ENCODE peak calls at places on chromosome 12, in seven cellular contexts. U is mucosa of gallbladder, Q is cardiac fibroblast, B is NCI-H1694 treated with DMSO at 0.1 percent for 48 hours, X is foreskin keratinocyte, F is AG08395, E is T-helper 17 cell. N is an unnamed sample.

GRCh38 chr12:31832740-31833540 is 104.1 kb upstream of the AMN1 start:
- DNase-seq in Q (no peak), E (peak; percentile 14), F (no peak), B (no peak), X (no peak), U (no peak), N (no peak)

GRCh38 chr12:27081668-27082091 is 698 bp downstream of the C12orf71 start:
- DNase-seq in B (no peak), Q (peak; percentile 58), X (peak; percentile 94), F (peak; percentile 22), E (no peak), U (no peak), N (no peak)

GRCh38 chr12:57240926-57241555 is 9.9 kb downstream of the STAC3 start:
- DNase-seq in Q (no peak), B (peak; percentile 42), F (no peak), X (no peak), E (no peak), U (no peak), N (no peak)

GRCh38 chr12:131089526-131090253 is 136.0 kb downstream of the ADGRD1 start:
- DNase-seq in U (no peak), X (no peak), B (no peak), F (no peak), E (no peak), Q (no peak), N (no peak)

GRCh38 chr12:94261119-94261518 is 112.7 kb downstream of the PLXNC1 start:
- DNase-seq in Q (no peak), F (no peak), U (no peak), E (no peak), X (no peak), B (no peak), N (no peak)

GRCh38 chr12:115507951-115508722 is 769.4 kb downstream of the MED13L start:
- DNase-seq in E (no peak), B (no peak), Q (no peak), U (peak; percentile 15), X (no peak), F (no peak), N (no peak)

GRCh38 chr12:100799770-100800169 is 5.2 kb downstream of the ANO4 start:
- DNase-seq in F (peak; percentile 24), X (peak; percentile 85), U (no peak), Q (no peak), E (no peak), B (no peak), N (no peak)

GRCh38 chr12:126681676-126682075 is 1585.3 kb upstream of the TMEM132C start:
- DNase-seq in U (no peak), E (no peak), X (no peak), Q (no peak), F (no peak), B (no peak), N (no peak)

GRCh38 chr12:94140556-94140955 is 7.8 kb upstream of the PLXNC1 start:
- DNase-seq in B (no peak), U (no peak), Q (peak; percentile 39), F (no peak), X (no peak), E (no peak), N (peak; percentile 34)

GRCh38 chr12:79535751-79536150 is 155.0 kb downstream of the PAWR start:
- DNase-seq in E (no peak), F (no peak), U (no peak), B (no peak), X (no peak), Q (no peak), N (no peak)

GRCh38 chr12:54214553-54215374 is 26.0 kb upstream of the SMUG1 start:
- DNase-seq in U (peak; percentile 86), Q (peak; percentile 92), E (peak; percentile 91), F (peak; percentile 92), B (peak; percentile 88), X (no peak), N (peak; percentile 93)

GRCh38 chr12:31390991-31391390 is 65.0 kb upstream of the SINHCAF start:
- DNase-seq in B (no peak), U (no peak), F (no peak), X (no peak), E (no peak), Q (no peak), N (no peak)

GRCh38 chr12:65925626-65926025 is 101.3 kb downstream of the HMGA2 start:
- DNase-seq in E (no peak), U (no peak), Q (no peak), F (no peak), X (no peak), B (no peak), N (no peak)

GRCh38 chr12:44076892-44077291 is 241.0 kb downstream of the TMEM117 start:
- DNase-seq in E (no peak), Q (no peak), X (no peak), B (no peak), U (no peak), F (no peak), N (no peak)

GRCh38 chr12:94149781-94150482 is 1.6 kb downstream of the PLXNC1 start:
- DNase-seq in U (peak; percentile 28), E (no peak), F (no peak), B (no peak), X (no peak), Q (peak; percentile 64), N (no peak)

GRCh38 chr12:57208116-57208945 is 8.3 kb upstream of the NXPH4 start:
- DNase-seq in Q (no peak), B (no peak), U (no peak), F (no peak), E (no peak), X (no peak), N (no peak)

GRCh38 chr12:105921872-105922669 is 216.7 kb downstream of the NUAK1 start:
- DNase-seq in B (no peak), U (no peak), X (no peak), E (no peak), F (no peak), Q (no peak), N (no peak)

GRCh38 chr12:96210376-96211055 is 16.3 kb downstream of the ELK3 start:
- DNase-seq in X (no peak), U (no peak), Q (no peak), E (peak; percentile 18), F (no peak), B (no peak), N (peak; percentile 19)

GRCh38 chr12:110785240-110785639 is 42.5 kb upstream of the PPP1CC start:
- DNase-seq in F (no peak), Q (no peak), E (no peak), X (no peak), B (no peak), U (no peak), N (no peak)

GRCh38 chr12:18998343-18999270 is 130.9 kb upstream of the PLEKHA5 start:
- DNase-seq in X (peak; percentile 81), E (no peak), B (no peak), Q (peak; percentile 88), U (peak; percentile 32), F (peak; percentile 67), N (no peak)

GRCh38 chr12:67792185-67792584 is 143.6 kb downstream of the DYRK2 start:
- DNase-seq in U (no peak), F (no peak), B (no peak), E (no peak), Q (no peak), X (no peak), N (no peak)

GRCh38 chr12:46904406-46905240 is 78.8 kb upstream of the SLC38A4 start:
- DNase-seq in U (no peak), B (no peak), E (no peak), Q (peak; percentile 16), X (no peak), F (no peak), N (no peak)

GRCh38 chr12:41103614-41104013 is 84.5 kb upstream of the PDZRN4 start:
- DNase-seq in F (no peak), Q (no peak), B (no peak), E (no peak), X (no peak), U (no peak), N (no peak)